ENCODE peak calls at places on chromosomes 6 and 20, in five cellular contexts. V, U, W, N and D are unnamed samples.
A peak's percentile ranks its signal among the peaks of the same experiment; 100 is the strongest.

GRCh38 chr6:29447670-29448069 is 8.6 kb downstream of the OR10C1 start:
- DNase-seq in V (no peak), U (peak; percentile 89), W (peak; percentile 54), N (no peak), D (no peak)

GRCh38 chr20:34581341-34582189 is 23.0 kb downstream of the MAP1LC3A start:
- DNase-seq in V (no peak), U (peak; percentile 46), W (peak; percentile 35), N (no peak), D (no peak)

GRCh38 chr20:7038029-7038428 is 270.5 kb downstream of the BMP2 start:
- DNase-seq in V (no peak), U (no peak), W (no peak), N (no peak), D (no peak)

GRCh38 chr6:160519133-160519532 is 144.9 kb downstream of the LPA start:
- DNase-seq in V (no peak), U (no peak), W (no peak), N (no peak), D (no peak)

GRCh38 chr20:61588356-61589054 is 336.4 kb downstream of the CDH4 start:
- DNase-seq in V (no peak), U (peak; percentile 59), W (no peak), N (no peak), D (no peak)

GRCh38 chr6:71463061-71463460 is 174.4 kb downstream of the OGFRL1 start:
- DNase-seq in V (no peak), U (no peak), W (no peak), N (no peak), D (no peak)

GRCh38 chr6:66663127-66663526 is 956.1 kb upstream of the EYS start:
- DNase-seq in V (no peak), U (no peak), W (peak; percentile 55), N (no peak), D (no peak)

GRCh38 chr6:85676086-85676729 is 33.5 kb upstream of the SYNCRIP start:
- DNase-seq in V (no peak), U (no peak), W (no peak), N (no peak), D (no peak)

GRCh38 chr20:51348866-51349265 is 193.7 kb downstream of the NFATC2 start:
- DNase-seq in V (no peak), U (no peak), W (no peak), N (no peak), D (no peak)

GRCh38 chr6:57423468-57423867 is 106.0 kb downstream of the PRIM2 start:
- DNase-seq in V (no peak), U (peak; percentile 99), W (peak; percentile 74), N (no peak), D (no peak)

GRCh38 chr6:149451361-149452061 is 33.3 kb downstream of the ZC3H12D start:
- DNase-seq in V (peak; percentile 61), U (no peak), W (peak; percentile 37), N (no peak), D (peak; percentile 74)

GRCh38 chr6:21189721-21190120 is 403.8 kb upstream of the SOX4 start:
- DNase-seq in V (no peak), U (no peak), W (no peak), N (no peak), D (no peak)

GRCh38 chr20:10178727-10179313 is 39.8 kb upstream of the SNAP25 start:
- DNase-seq in V (no peak), U (no peak), W (no peak), N (no peak), D (no peak)

DNA sequence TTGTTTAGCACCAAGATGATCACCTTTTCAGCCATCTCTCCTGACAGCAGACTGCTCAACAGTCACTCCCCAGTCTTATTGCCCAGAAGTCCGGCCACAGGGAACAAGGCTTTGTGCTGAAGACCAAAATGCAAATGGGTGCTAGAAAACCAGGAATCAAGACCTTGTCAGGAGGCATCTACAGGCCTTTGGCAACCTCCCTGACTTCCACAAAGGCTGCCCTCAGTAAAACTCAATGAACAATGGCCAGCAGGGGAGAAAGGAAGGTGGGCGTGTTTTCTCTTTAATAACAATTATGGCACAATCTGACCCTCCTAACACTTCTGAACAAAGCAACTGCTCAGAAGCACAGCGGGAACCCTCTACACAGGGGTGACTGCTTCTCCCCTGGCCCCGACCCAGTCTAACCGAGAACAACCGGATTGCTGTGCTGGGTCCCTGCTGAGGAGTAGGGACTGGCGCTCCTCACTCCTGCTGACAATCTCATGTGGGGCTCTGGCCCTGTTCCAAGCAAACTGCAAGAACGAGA is 41.6 kb downstream of the PLCG1 start:
- DNase-seq in V (no peak), U (no peak), W (peak; percentile 23), N (no peak), D (no peak)
- H3K27ac ChIP-seq in V (peak overlapping the region; percentile 17), U (no peak overlapping the region), W (peak overlapping the region; percentile 10), N (no peak overlapping the region), D (no peak overlapping the region)

DNA sequence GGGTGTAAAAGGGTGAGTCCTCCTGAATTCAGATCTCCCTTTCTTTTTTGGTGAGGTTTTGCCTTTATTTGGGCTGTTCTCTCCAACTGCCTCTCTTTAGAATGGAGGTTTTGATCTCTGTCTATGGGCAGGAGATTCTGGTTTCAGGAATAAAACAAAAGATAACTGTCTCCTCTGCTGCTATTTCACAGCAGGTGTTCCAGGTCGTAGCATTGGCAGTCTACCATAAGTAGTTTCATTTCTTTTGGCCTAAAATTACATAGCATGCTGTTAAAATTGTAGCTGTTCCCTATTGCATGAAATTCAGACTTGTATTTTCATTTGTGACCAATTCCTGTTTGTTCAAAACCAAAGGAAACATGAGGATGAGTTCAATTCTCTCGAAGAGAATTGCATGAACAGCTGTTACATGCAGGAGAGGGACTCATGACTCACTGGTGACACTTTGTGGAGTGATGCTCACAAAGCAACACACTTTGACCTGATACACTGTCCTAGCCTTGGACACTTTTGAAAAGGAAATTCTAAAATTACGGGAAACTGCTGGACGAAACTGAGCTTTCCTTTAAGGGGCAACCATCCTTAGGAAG is 76.8 kb upstream of the SIRPG start:
- DNase-seq in V (no peak), U (no peak), W (no peak), N (peak; percentile 7), D (no peak)
- H3K27ac ChIP-seq in V (no peak overlapping the region), U (no peak overlapping the region), W (no peak overlapping the region), N (no peak overlapping the region), D (no peak overlapping the region)

GRCh38 chr6:145892026-145892425 is 72.1 kb downstream of the SHPRH start:
- DNase-seq in V (no peak), U (no peak), W (no peak), N (no peak), D (no peak)

GRCh38 chr6:145898376-145898775 is 65.8 kb downstream of the SHPRH start:
- DNase-seq in V (no peak), U (no peak), W (no peak), N (no peak), D (no peak)

GRCh38 chr6:145897552-145897951 is 66.6 kb downstream of the SHPRH start:
- DNase-seq in V (no peak), U (no peak), W (no peak), N (no peak), D (no peak)

GRCh38 chr6:145893586-145893985 is 70.6 kb downstream of the SHPRH start:
- DNase-seq in V (no peak), U (no peak), W (no peak), N (no peak), D (no peak)

GRCh38 chr6:145895802-145896201 is 68.4 kb downstream of the SHPRH start:
- DNase-seq in V (no peak), U (no peak), W (no peak), N (no peak), D (no peak)
- H3K27ac ChIP-seq in V (no peak overlapping the region), U (no peak overlapping the region), W (no peak overlapping the region), N (no peak overlapping the region), D (no peak overlapping the region)

DNA sequence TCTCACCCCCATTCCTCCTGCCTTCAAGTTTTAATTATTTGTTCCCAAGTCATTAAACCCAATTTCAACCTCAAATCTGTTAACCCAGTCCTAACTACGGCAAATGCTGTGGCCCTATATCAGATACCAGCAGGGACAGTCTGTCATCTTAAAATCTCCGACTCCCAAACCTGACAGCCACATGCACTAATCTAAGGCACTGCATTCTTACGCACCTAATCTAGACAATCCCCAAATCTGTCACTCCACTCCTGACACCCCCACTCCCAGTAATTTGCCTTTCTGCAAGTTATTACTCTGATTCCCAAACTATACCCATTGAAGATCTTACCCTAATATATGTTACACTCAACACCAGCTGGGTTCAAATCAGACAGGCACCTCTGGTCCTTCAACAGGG is 2.5 kb downstream of the MTCH1 start:
- DNase-seq in V (no peak), U (no peak), W (no peak), N (no peak), D (no peak)
- H3K27ac ChIP-seq in V (no peak overlapping the region), U (no peak overlapping the region), W (no peak overlapping the region), N (no peak overlapping the region), D (no peak overlapping the region)